ENCODE peak calls at places on chromosomes 1 and 21, in ten cellular contexts. U, X, B, I, K, Y, S, Q, H and L are unnamed samples. For H3K4me1, the result is how much of the 10 kb centered on the place peaks cover.

GRCh38 chr1:108100148-108100547 is 100.0 kb downstream of the SLC25A24 start:
- DNase-seq in U (no peak), X (no peak), B (no peak), I (no peak), K (no peak), Y (no peak), S (no peak), Q (no peak), H (no peak), L (no peak)

GRCh38 chr1:231862611-231863010 is 236.0 kb downstream of the DISC1 start:
- DNase-seq in U (peak), X (no peak), B (no peak), I (no peak), K (no peak), Y (peak), S (no peak), Q (peak), H (no peak), L (no peak)

GRCh38 chr1:18539171-18539570 is 58.4 kb downstream of the KLHDC7A start:
- DNase-seq in U (no peak), X (peak), B (no peak), I (no peak), K (no peak), Y (no peak), S (peak), Q (no peak), H (peak), L (peak)

GRCh38 chr1:93499533-93499932 is 51.6 kb downstream of the FNBP1L start:
- DNase-seq in U (no peak), X (no peak), B (no peak), I (no peak), K (no peak), Y (no peak), S (no peak), Q (no peak), H (no peak), L (no peak)

GRCh38 chr1:234613128-234613875 is 3.3 kb upstream of the IRF2BP2 start:
- DNase-seq in U (no peak), X (no peak), B (no peak), I (peak), K (no peak), Y (peak), S (no peak), Q (peak), H (no peak), L (no peak)

GRCh38 chr1:66022904-66023620 is 230.4 kb downstream of the PDE4B start:
- DNase-seq in U (no peak), X (no peak), B (no peak), I (peak), K (no peak), Y (peak), S (no peak), Q (peak), H (no peak), L (no peak)

GRCh38 chr1:156658496-156658895 is 16.6 kb downstream of the BCAN start:
- DNase-seq in U (no peak), X (no peak), B (no peak), I (no peak), K (no peak), Y (no peak), S (no peak), Q (no peak), H (no peak), L (no peak)

GRCh38 chr1:11961230-11961629 is 19.0 kb upstream of the MFN2 start:
- DNase-seq in U (no peak), X (no peak), B (no peak), I (no peak), K (no peak), Y (no peak), S (no peak), Q (no peak), H (no peak), L (no peak)

GRCh38 chr1:76254165-76255043 is 179.9 kb downstream of the ST6GALNAC3 start:
- DNase-seq in U (no peak), X (no peak), B (no peak), I (peak), K (no peak), Y (peak), S (no peak), Q (peak), H (no peak), L (no peak)

DNA sequence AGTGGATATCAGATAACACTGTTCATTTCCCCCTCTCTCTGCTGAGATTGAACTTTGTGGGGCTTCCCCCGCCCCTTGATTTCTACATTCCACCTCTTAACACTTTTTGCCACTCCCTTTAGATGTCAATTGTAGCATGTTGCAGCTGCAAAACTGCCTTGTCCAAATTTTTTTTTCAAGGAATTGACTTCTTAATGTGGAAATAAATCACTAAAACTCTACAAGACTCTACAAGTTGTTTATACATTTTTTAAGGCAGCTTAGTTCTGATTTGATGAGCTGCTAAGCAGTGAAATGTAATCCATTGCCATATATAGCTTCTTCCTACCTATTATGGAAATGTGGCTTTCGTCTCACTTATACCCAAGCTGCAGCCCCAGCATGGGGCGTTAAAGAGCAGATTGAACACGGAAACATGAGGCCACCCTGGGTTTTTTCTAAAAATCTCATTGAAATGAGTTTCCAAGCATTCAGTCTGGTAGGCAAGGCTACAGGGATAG is 132.2 kb downstream of the SYT2 start:
- DNase-seq in U (no peak), X (no peak), B (no peak), I (peak), K (no peak), Y (no peak), S (no peak), Q (peak), H (no peak), L (no peak)
- H3K27ac ChIP-seq in U (peak), X (peak), B (peak), I (peak), K (peak), Y (peak), S (peak), Q (peak), H (peak), L (no peak)

GRCh38 chr1:98660941-98661543 is 479 bp upstream of the SNX7 start:
- DNase-seq in U (no peak), X (no peak), B (no peak), I (peak), K (no peak), Y (peak), S (no peak), Q (no peak), H (no peak), L (no peak)

GRCh38 chr1:98661544-98662353 is at the start of gene SNX7:
- DNase-seq in U (peak), X (peak), B (peak), I (peak), K (peak), Y (peak), S (peak), Q (peak), H (peak), L (no peak)

GRCh38 chr1:98659879-98660278 is 1.6 kb upstream of the SNX7 start:
- DNase-seq in U (no peak), X (no peak), B (no peak), I (no peak), K (no peak), Y (no peak), S (no peak), Q (no peak), H (no peak), L (no peak)

GRCh38 chr1:98662354-98662665 is 789 bp downstream of the SNX7 start:
- DNase-seq in U (no peak), X (no peak), B (no peak), I (peak), K (no peak), Y (no peak), S (no peak), Q (peak), H (no peak), L (no peak)
- H3K4me1 ChIP-seq in U (under half), X (under half), B (under half), I (under half), K (under half), Y (under half), S (under half), Q (under half), H (under half), L (under half)

GRCh38 chr1:40308036-40308727 is 8.9 kb downstream of the COL9A2 start:
- DNase-seq in U (peak), X (no peak), B (peak), I (no peak), K (no peak), Y (no peak), S (no peak), Q (no peak), H (peak), L (no peak)
- H3K27ac ChIP-seq in U (no peak), X (no peak), B (peak), I (no peak), K (no peak), Y (no peak), S (no peak), Q (no peak), H (no peak), L (no peak)

DNA sequence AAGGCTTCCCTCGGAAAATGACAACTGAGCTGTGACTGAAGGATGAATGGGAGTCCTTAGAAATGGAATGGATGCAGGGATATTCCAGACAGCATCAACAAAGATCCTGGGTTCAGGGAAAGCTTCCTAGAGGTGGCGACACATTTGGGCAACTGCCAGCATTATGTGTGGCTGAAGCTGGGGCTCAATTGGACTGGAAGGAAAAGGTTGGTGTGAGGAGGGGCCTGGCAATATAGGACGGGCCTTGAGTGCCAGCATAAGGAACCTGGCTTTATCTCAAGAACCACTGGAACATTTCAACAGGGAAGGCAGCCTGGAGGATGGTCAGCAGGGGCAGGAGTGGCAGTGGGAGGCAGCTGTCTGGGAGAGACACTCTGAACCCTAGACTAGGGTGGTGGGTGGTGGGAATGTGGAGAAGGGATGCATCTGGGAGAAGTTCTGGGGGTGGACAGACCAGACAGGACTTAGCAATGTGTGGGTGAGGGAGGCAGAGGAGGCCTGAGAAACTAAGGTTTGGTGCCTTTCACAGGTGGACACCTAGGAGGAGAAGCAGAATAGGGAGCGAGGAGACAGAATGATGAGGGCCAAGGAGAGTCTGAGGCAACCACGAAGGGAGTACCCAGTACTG is 3.5 kb downstream of the SH3BGRL3 start:
- DNase-seq in U (no peak), X (no peak), B (no peak), I (no peak), K (no peak), Y (peak), S (no peak), Q (peak), H (no peak), L (no peak)
- H3K4me1 ChIP-seq in U (under half), X (under half), B (half or more), I (half or more), K (under half), Y (under half), S (half or more), Q (under half), H (under half), L (half or more)

DNA sequence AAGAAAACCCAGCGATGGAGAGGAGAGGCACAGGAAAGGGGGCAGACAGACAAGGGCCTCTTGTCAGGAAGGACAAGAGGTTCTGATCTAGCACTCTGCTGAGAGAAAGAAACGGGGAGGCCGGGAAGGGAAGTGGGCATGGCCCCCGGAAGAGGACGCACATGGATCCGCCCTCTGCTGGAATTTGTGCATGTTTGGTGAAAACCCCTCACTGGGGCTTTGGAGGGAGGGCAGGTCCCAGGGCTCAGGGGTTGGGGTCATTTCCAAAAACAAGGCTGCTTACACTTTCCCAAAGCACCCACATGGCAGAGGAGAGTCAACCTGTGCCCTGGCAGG is 32.4 kb upstream of the ECE1 start:
- DNase-seq in U (no peak), X (no peak), B (no peak), I (peak), K (peak), Y (peak), S (no peak), Q (no peak), H (no peak), L (no peak)
- H3K27ac ChIP-seq in U (peak), X (peak), B (peak), I (peak), K (peak), Y (peak), S (peak), Q (peak), H (peak), L (no peak)

GRCh38 chr1:51347398-51348146 is 17.2 kb upstream of the TTC39A start:
- DNase-seq in U (no peak), X (no peak), B (no peak), I (no peak), K (no peak), Y (no peak), S (no peak), Q (no peak), H (no peak), L (no peak)

GRCh38 chr1:51348147-51348527 is 17.8 kb upstream of the TTC39A start:
- DNase-seq in U (no peak), X (no peak), B (no peak), I (no peak), K (no peak), Y (no peak), S (no peak), Q (no peak), H (no peak), L (no peak)

GRCh38 chr1:51354417-51354816 is 24.1 kb upstream of the TTC39A start:
- DNase-seq in U (no peak), X (no peak), B (no peak), I (no peak), K (no peak), Y (no peak), S (no peak), Q (no peak), H (no peak), L (no peak)

GRCh38 chr1:51355382-51355781 is 25.0 kb upstream of the TTC39A start:
- DNase-seq in U (no peak), X (no peak), B (no peak), I (no peak), K (no peak), Y (no peak), S (no peak), Q (no peak), H (no peak), L (no peak)

GRCh38 chr1:51351907-51352306 is 21.5 kb upstream of the TTC39A start:
- DNase-seq in U (no peak), X (no peak), B (no peak), I (no peak), K (no peak), Y (no peak), S (no peak), Q (no peak), H (no peak), L (no peak)
- H3K4me1 ChIP-seq in U (under half), X (under half), B (under half), I (under half), K (under half), Y (under half), S (under half), Q (under half), H (under half), L (under half)

GRCh38 chr21:16071082-16071481 is 341.3 kb downstream of the USP25 start:
- DNase-seq in U (no peak), X (no peak), B (no peak), I (peak), K (peak), Y (peak), S (no peak), Q (peak), H (no peak), L (no peak)
- H3K27ac ChIP-seq in U (no peak), X (no peak), B (no peak), I (no peak), K (no peak), Y (peak), S (no peak), Q (no peak), H (no peak), L (no peak)